ENCODE peak calls at places on chromosomes 4 and X, in ten cellular contexts. R, Z, C, F, H, E, X, K, D and P are unnamed samples.

GRCh38 chr4:70709551-70710080 is 12.1 kb upstream of the RUFY3 start:
- DNase-seq in R (no peak), Z (no peak), C (no peak), F (no peak), H (no peak), E (no peak), X (no peak), K (no peak), D (no peak), P (no peak)

GRCh38 chrX:19514791-19515614 is at the start of gene MAP3K15:
- DNase-seq in R (peak), Z (no peak), C (peak), F (no peak), H (peak), E (no peak), X (peak), K (no peak), D (no peak), P (no peak)

GRCh38 chrX:18101087-18101486 is 119.6 kb downstream of the BEND2 start:
- DNase-seq in R (no peak), Z (no peak), C (no peak), F (no peak), H (no peak), E (no peak), X (no peak), K (no peak), D (no peak), P (no peak)

GRCh38 chr4:174522183-174523002 is at the start of gene HPGD:
- DNase-seq in R (peak), Z (peak), C (no peak), F (no peak), H (peak), E (no peak), X (peak), K (peak), D (peak), P (no peak)

GRCh38 chrX:137428251-137428661 is 137.7 kb upstream of the ZIC3 start:
- DNase-seq in R (peak), Z (no peak), C (no peak), F (no peak), H (no peak), E (no peak), X (no peak), K (no peak), D (no peak), P (no peak)

GRCh38 chr4:78057135-78057599 is at the start of gene FRAS1:
- DNase-seq in R (peak), Z (no peak), C (no peak), F (no peak), H (peak), E (no peak), X (peak), K (no peak), D (no peak), P (peak)

GRCh38 chr4:113760094-113760851 is 1.3 kb downstream of the CAMK2D start:
- DNase-seq in R (peak), Z (peak), C (no peak), F (peak), H (peak), E (no peak), X (peak), K (peak), D (peak), P (peak)

GRCh38 chrX:56729152-56729557 is at the start of gene NBDY:
- DNase-seq in R (peak), Z (no peak), C (peak), F (peak), H (peak), E (no peak), X (peak), K (peak), D (no peak), P (peak)

GRCh38 chr4:77845929-77846328 is 16.7 kb upstream of the MRPL1 start:
- DNase-seq in R (no peak), Z (no peak), C (no peak), F (no peak), H (no peak), E (no peak), X (no peak), K (no peak), D (no peak), P (no peak)

GRCh38 chr4:104166749-104167148 is 327.9 kb downstream of the CXXC4 start:
- DNase-seq in R (no peak), Z (no peak), C (no peak), F (no peak), H (no peak), E (no peak), X (no peak), K (no peak), D (no peak), P (no peak)

GRCh38 chr4:4666693-4667642 is 125.1 kb upstream of the STX18 start:
- DNase-seq in R (peak), Z (no peak), C (no peak), F (peak), H (peak), E (no peak), X (peak), K (no peak), D (no peak), P (no peak)

GRCh38 chr4:180031330-180031729 is 2211.9 kb upstream of the TENM3 start:
- DNase-seq in R (no peak), Z (no peak), C (no peak), F (no peak), H (no peak), E (no peak), X (no peak), K (no peak), D (no peak), P (no peak)

GRCh38 chr4:48025005-48025404 is 8.4 kb downstream of the NIPAL1 start:
- DNase-seq in R (peak), Z (no peak), C (no peak), F (peak), H (peak), E (no peak), X (no peak), K (no peak), D (no peak), P (no peak)

GRCh38 chr4:69095301-69095731 is 958 bp upstream of the UGT2B7 start:
- DNase-seq in R (no peak), Z (no peak), C (no peak), F (no peak), H (no peak), E (peak), X (no peak), K (no peak), D (no peak), P (no peak)

GRCh38 chr4:72430050-72430449 is 139.0 kb downstream of the ADAMTS3 start:
- DNase-seq in R (peak), Z (no peak), C (no peak), F (peak), H (no peak), E (peak), X (no peak), K (no peak), D (no peak), P (no peak)

GRCh38 chr4:160481696-160482330 is 1378.9 kb downstream of the RAPGEF2 start:
- DNase-seq in R (no peak), Z (no peak), C (no peak), F (no peak), H (no peak), E (no peak), X (no peak), K (no peak), D (no peak), P (no peak)

GRCh38 chrX:53211391-53211978 is 13.5 kb downstream of the KDM5C start:
- DNase-seq in R (peak), Z (no peak), C (no peak), F (no peak), H (no peak), E (no peak), X (no peak), K (no peak), D (no peak), P (no peak)

GRCh38 chr4:16227462-16227868 is 1.2 kb upstream of the TAPT1 start:
- DNase-seq in R (peak), Z (peak), C (no peak), F (no peak), H (peak), E (no peak), X (peak), K (peak), D (no peak), P (no peak)

GRCh38 chrX:85243761-85244410 is at the start of the genes SATL1 and ZNF711:
- DNase-seq in R (peak), Z (no peak), C (no peak), F (peak), H (peak), E (peak), X (peak), K (peak), D (no peak), P (no peak)

GRCh38 chr4:149017022-149017734 is 575.0 kb upstream of the NR3C2 start:
- DNase-seq in R (no peak), Z (no peak), C (no peak), F (no peak), H (no peak), E (no peak), X (no peak), K (no peak), D (no peak), P (no peak)

GRCh38 chrX:132412208-132412607 is 76.6 kb downstream of the MBNL3 start:
- DNase-seq in R (no peak), Z (no peak), C (no peak), F (no peak), H (no peak), E (peak), X (no peak), K (no peak), D (no peak), P (no peak)

GRCh38 chr4:113162089-113162488 is 112.6 kb downstream of the ANK2 start:
- DNase-seq in R (peak), Z (no peak), C (no peak), F (no peak), H (no peak), E (no peak), X (no peak), K (no peak), D (no peak), P (no peak)

GRCh38 chrX:21638311-21638710 is 19.8 kb downstream of the KLHL34 start:
- DNase-seq in R (peak), Z (no peak), C (no peak), F (no peak), H (no peak), E (no peak), X (no peak), K (no peak), D (no peak), P (no peak)

GRCh38 chrX:27597506-27597905 is 7.4 kb downstream of the DCAF8L2 start:
- DNase-seq in R (no peak), Z (no peak), C (no peak), F (peak), H (no peak), E (no peak), X (no peak), K (no peak), D (no peak), P (no peak)

GRCh38 chr4:8414377-8414776 is 26.1 kb downstream of the ACOX3 start:
- DNase-seq in R (no peak), Z (no peak), C (no peak), F (no peak), H (no peak), E (no peak), X (no peak), K (no peak), D (no peak), P (no peak)

GRCh38 chrX:110713666-110714065 is 82.0 kb downstream of the CHRDL1 start:
- DNase-seq in R (no peak), Z (no peak), C (no peak), F (no peak), H (no peak), E (no peak), X (no peak), K (no peak), D (no peak), P (no peak)

GRCh38 chr4:183099537-183100297 is 660 bp downstream of the WWC2 start:
- DNase-seq in R (peak), Z (no peak), C (no peak), F (no peak), H (peak), E (no peak), X (peak), K (peak), D (no peak), P (no peak)

GRCh38 chrX:41779058-41779564 is 55.1 kb downstream of the GPR82 start:
- DNase-seq in R (peak), Z (no peak), C (no peak), F (no peak), H (peak), E (peak), X (no peak), K (no peak), D (no peak), P (peak)

GRCh38 chrX:150869450-150869849 is 29.0 kb downstream of the CD99L2 start:
- DNase-seq in R (peak), Z (no peak), C (no peak), F (peak), H (no peak), E (no peak), X (peak), K (no peak), D (no peak), P (no peak)